ENCODE peak calls at places on chromosomes 2 and 18, in four cellular contexts. T, K, S and L are unnamed samples.

GRCh38 chr2:220051716-220052115 is 424.3 kb downstream of the SLC4A3 start:
- DNase-seq in S (no peak), K (no peak), T (no peak), L (no peak)

GRCh38 chr2:36561223-36561944 is 36.6 kb downstream of the FEZ2 start:
- DNase-seq in S (no peak), K (no peak), T (no peak), L (no peak)

GRCh38 chr2:173159794-173160463 is 84.3 kb downstream of the MAP3K20 start:
- DNase-seq in K (no peak), S (no peak), T (peak), L (no peak)

GRCh38 chr18:21110667-21111350 is 804 bp downstream of the ROCK1 start:
- DNase-seq in S (peak), K (peak), T (peak), L (no peak)

GRCh38 chr2:70087703-70088507 is 628 bp downstream of the PCBP1 start:
- DNase-seq in K (peak), T (peak), S (peak), L (no peak)

GRCh38 chr2:184551631-184552030 is 46.7 kb upstream of the ZNF804A start:
- DNase-seq in T (no peak), K (no peak), S (no peak), L (no peak)

GRCh38 chr2:44244135-44244871 is 31.0 kb upstream of the SLC3A1 start:
- DNase-seq in T (no peak), K (peak), S (no peak), L (no peak)

GRCh38 chr2:208329485-208329884 is 63.4 kb downstream of the PIKFYVE start:
- DNase-seq in K (no peak), T (no peak), S (no peak), L (no peak)

GRCh38 chr18:53771664-53772063 is 452.8 kb downstream of the MBD2 start:
- DNase-seq in K (no peak), T (no peak), S (no peak), L (no peak)

GRCh38 chr2:234683950-234684349 is 187.1 kb upstream of the ARL4C start:
- DNase-seq in S (no peak), T (no peak), K (no peak), L (no peak)

GRCh38 chr2:66440692-66441091 is 5.8 kb downstream of the MEIS1 start:
- DNase-seq in K (no peak), T (peak), S (no peak), L (no peak)

GRCh38 chr2:43059183-43059897 is 167.1 kb downstream of the ZFP36L2 start:
- DNase-seq in T (no peak), K (peak), S (no peak), L (peak)

GRCh38 chr2:95526360-95527341 is 42.1 kb upstream of the TRIM43B start:
- DNase-seq in S (peak), T (peak), K (peak), L (peak)

GRCh38 chr2:214587442-214587841 is 176.6 kb downstream of the VWC2L start:
- DNase-seq in T (no peak), K (no peak), S (no peak), L (no peak)

GRCh38 chr2:238009563-238009962 is 42.7 kb downstream of the UBE2F start:
- DNase-seq in T (no peak), S (no peak), K (no peak), L (no peak)

GRCh38 chr18:13026583-13027270 is 35.6 kb downstream of the CEP192 start:
- DNase-seq in S (no peak), T (no peak), K (no peak), L (no peak)

GRCh38 chr2:158716921-158717320 is 78.2 kb upstream of the DAPL1 start:
- DNase-seq in S (no peak), T (no peak), K (no peak), L (no peak)

GRCh38 chr2:207833265-207833751 is 63.6 kb upstream of the FZD5 start:
- DNase-seq in S (no peak), T (no peak), K (no peak), L (peak)

GRCh38 chr2:240597419-240598181 is 11.1 kb downstream of the CAPN10 start:
- DNase-seq in T (peak), K (no peak), S (no peak), L (no peak)

GRCh38 chr2:188676012-188676405 is 298.2 kb upstream of the COL3A1 start:
- DNase-seq in S (no peak), T (no peak), K (no peak), L (no peak)

GRCh38 chr2:224538739-224539138 is 46.4 kb downstream of the CUL3 start:
- DNase-seq in T (no peak), K (no peak), S (no peak), L (no peak)

GRCh38 chr18:63098014-63098981 is 221.3 kb downstream of the BCL2 start:
- DNase-seq in T (no peak), K (no peak), S (no peak), L (peak)

GRCh38 chr2:85878719-85879390 is 9.9 kb downstream of the ST3GAL5 start:
- DNase-seq in T (no peak), S (no peak), K (no peak), L (no peak)

GRCh38 chr2:159711562-159712193 is 628 bp upstream of the MARCHF7 start:
- DNase-seq in K (no peak), S (no peak), T (no peak), L (peak)

GRCh38 chr2:195364015-195364965 is 292.7 kb upstream of the SLC39A10 start:
- DNase-seq in K (no peak), S (no peak), T (no peak), L (no peak)

GRCh38 chr2:53994735-53995538 is 24.1 kb upstream of the PSME4 start:
- DNase-seq in S (no peak), K (no peak), T (no peak), L (no peak)

GRCh38 chr18:77749189-77749588 is 499.5 kb downstream of the GALR1 start:
- DNase-seq in S (no peak), T (no peak), K (no peak), L (no peak)

GRCh38 chr18:45753251-45753650 is 29.3 kb downstream of the SLC14A1 start:
- DNase-seq in S (no peak), K (no peak), T (no peak), L (no peak)

GRCh38 chr2:33354981-33355380 is 121.5 kb upstream of the RASGRP3 start:
- DNase-seq in T (no peak), S (no peak), K (no peak), L (no peak)

GRCh38 chr18:46754661-46755292 is 2.1 kb downstream of the ST8SIA5 start:
- DNase-seq in K (no peak), T (peak), S (no peak), L (no peak)

GRCh38 chr18:22485808-22486244 is 68.1 kb upstream of the CTAGE1 start:
- DNase-seq in K (no peak), S (no peak), T (no peak), L (no peak)

GRCh38 chr2:176753752-176754474 is 458.7 kb upstream of the HNRNPA3 start:
- DNase-seq in T (no peak), K (no peak), S (no peak), L (no peak)

GRCh38 chr2:232526296-232527055 is 516 bp downstream of the CHRND start:
- DNase-seq in T (peak), S (no peak), K (no peak), L (no peak)

GRCh38 chr2:18684202-18685040 is 95.1 kb upstream of the NT5C1B start:
- DNase-seq in S (no peak), T (no peak), K (no peak), L (no peak)

GRCh38 chr2:202963712-202964111 is 51.0 kb upstream of the NBEAL1 start:
- DNase-seq in S (no peak), T (no peak), K (no peak), L (no peak)

GRCh38 chr2:191622374-191623320 is 55.3 kb upstream of the NABP1 start:
- DNase-seq in K (no peak), T (no peak), S (no peak), L (no peak)

GRCh38 chr2:30631051-30631671 is 176.1 kb downstream of the CAPN13 start:
- DNase-seq in T (no peak), K (no peak), S (no peak), L (peak)

GRCh38 chr18:41320090-41320489 is 634.9 kb upstream of the PIK3C3 start:
- DNase-seq in T (no peak), S (no peak), K (no peak), L (no peak)